ENCODE peak calls at places on chromosomes 16 and 17, in seven cellular contexts. N, J, U, G, A, E and R are unnamed samples.

GRCh38 chr17:41697122-41697962 is 8.7 kb downstream of the EIF1 start:
- DNase-seq in N (peak), J (no peak), U (no peak), G (no peak), A (no peak), E (peak), R (no peak)

GRCh38 chr17:58335779-58336455 is 7.3 kb upstream of the TSPOAP1 start:
- DNase-seq in N (no peak), J (peak), U (no peak), G (no peak), A (peak), E (no peak), R (no peak)

GRCh38 chr17:48104440-48104839 is 3.1 kb upstream of the SNX11 start:
- DNase-seq in N (no peak), J (no peak), U (no peak), G (no peak), A (no peak), E (no peak), R (no peak)

GRCh38 chr17:59371426-59372099 is 40.1 kb downstream of the YPEL2 start:
- DNase-seq in N (no peak), J (no peak), U (no peak), G (no peak), A (no peak), E (no peak), R (no peak)

GRCh38 chr16:30651124-30652004 is 604 bp downstream of the PRR14 start:
- DNase-seq in N (peak), J (peak), U (peak), G (peak), A (peak), E (peak), R (peak)

GRCh38 chr17:45149037-45149668 is 878 bp downstream of the HEXIM1 start:
- DNase-seq in N (peak), J (peak), U (peak), G (peak), A (peak), E (peak), R (peak)

GRCh38 chr17:17127730-17128291 is 78.3 kb downstream of the PLD6 start:
- DNase-seq in N (peak), J (no peak), U (no peak), G (no peak), A (no peak), E (no peak), R (no peak)

GRCh38 chr16:55021595-55022475 is 91.2 kb downstream of the IRX5 start:
- DNase-seq in N (no peak), J (no peak), U (no peak), G (no peak), A (no peak), E (no peak), R (no peak)

GRCh38 chr16:85515319-85515745 is 97.8 kb upstream of the GSE1 start:
- DNase-seq in N (no peak), J (no peak), U (no peak), G (no peak), A (no peak), E (no peak), R (no peak)

GRCh38 chr16:57167537-57167936 is 18.3 kb downstream of the PSME3IP1 start:
- DNase-seq in N (no peak), J (no peak), U (no peak), G (no peak), A (no peak), E (no peak), R (no peak)

GRCh38 chr16:2163211-2163881 is 7.8 kb downstream of the TRAF7 start:
- DNase-seq in N (no peak), J (no peak), U (no peak), G (no peak), A (no peak), E (peak), R (no peak)

GRCh38 chr17:47816111-47816735 is 5.4 kb downstream of the OSBPL7 start:
- DNase-seq in N (no peak), J (no peak), U (no peak), G (no peak), A (no peak), E (no peak), R (no peak)

GRCh38 chr17:247767-248166 is 66.3 kb upstream of the DOC2B start:
- DNase-seq in N (no peak), J (no peak), U (no peak), G (no peak), A (no peak), E (peak), R (no peak)

GRCh38 chr17:9211133-9211765 is 189.9 kb downstream of the NTN1 start:
- DNase-seq in N (no peak), J (no peak), U (no peak), G (no peak), A (no peak), E (peak), R (no peak)

GRCh38 chr17:72122002-72122310 is 1.1 kb downstream of the SOX9 start:
- DNase-seq in N (no peak), J (no peak), U (peak), G (no peak), A (no peak), E (peak), R (no peak)

GRCh38 chr17:58334661-58335060 is 6.1 kb upstream of the TSPOAP1 start:
- DNase-seq in N (no peak), J (no peak), U (no peak), G (peak), A (no peak), E (no peak), R (no peak)

GRCh38 chr16:30185141-30185682 is 1.8 kb downstream of the CORO1A start:
- DNase-seq in N (no peak), J (no peak), U (no peak), G (no peak), A (peak), E (no peak), R (no peak)

GRCh38 chr17:65523853-65524664 is 37.4 kb downstream of the AXIN2 start:
- DNase-seq in N (no peak), J (no peak), U (no peak), G (no peak), A (no peak), E (no peak), R (no peak)

GRCh38 chr17:7803981-7804380 is 30.0 kb upstream of the KDM6B start:
- DNase-seq in N (peak), J (no peak), U (no peak), G (no peak), A (no peak), E (no peak), R (no peak)

GRCh38 chr16:64292953-64293352 is 828.9 kb downstream of the CDH11 start:
- DNase-seq in N (no peak), J (no peak), U (no peak), G (no peak), A (no peak), E (no peak), R (no peak)

GRCh38 chr17:77465358-77466041 is 324.7 kb downstream of the SEC14L1 start:
- DNase-seq in N (peak), J (peak), U (no peak), G (no peak), A (peak), E (peak), R (no peak)